ENCODE peak calls at places on chromosomes 1 and 21, in five cellular contexts. Z is H1, B is mesenchymal stem cell, F is IMR-90, U is trophoblast cell. I is an unnamed sample.
A peak's percentile ranks its signal among the peaks of the same experiment; 100 is the strongest.

GRCh38 chr1:47686731-47687617 is 249.1 kb downstream of the FOXD2 start:
- DNase-seq in F (no peak), B (no peak), U (no peak), Z (no peak), I (no peak)

GRCh38 chr1:81730881-81731280 is 69.9 kb upstream of the ADGRL2 start:
- DNase-seq in U (no peak), Z (no peak), B (no peak), F (no peak), I (no peak)

GRCh38 chr1:32878183-32878582 is 7.5 kb upstream of the FNDC5 start:
- DNase-seq in U (peak; percentile 58), F (peak; percentile 30), B (no peak), Z (no peak), I (no peak)

GRCh38 chr1:24383381-24383940 is 30.1 kb downstream of the STPG1 start:
- DNase-seq in Z (no peak), B (no peak), F (no peak), U (no peak), I (no peak)

GRCh38 chr1:32695098-32695904 is 7.3 kb downstream of the SYNC start:
- DNase-seq in F (peak; percentile 65), U (peak; percentile 11), B (peak; percentile 64), Z (no peak), I (no peak)

GRCh38 chr1:169087876-169088275 is 18.6 kb upstream of the ATP1B1 start:
- DNase-seq in Z (no peak), U (no peak), F (no peak), B (peak; percentile 23), I (no peak)

GRCh38 chr21:29332461-29333354 is 34.0 kb downstream of the BACH1 start:
- DNase-seq in B (peak; percentile 83), U (no peak), F (peak; percentile 77), Z (no peak), I (no peak)

GRCh38 chr1:38029725-38030511 is 16.7 kb downstream of the POU3F1 start:
- DNase-seq in B (peak; percentile 88), F (peak; percentile 62), Z (no peak), U (no peak), I (no peak)

GRCh38 chr1:116360435-116361173 is 12.4 kb upstream of the ATP1A1 start:
- DNase-seq in Z (no peak), U (no peak), B (peak; percentile 27), F (peak; percentile 17), I (no peak)

GRCh38 chr1:118335372-118335771 is 150.3 kb upstream of the SPAG17 start:
- DNase-seq in Z (no peak), B (no peak), U (no peak), F (peak; percentile 27), I (no peak)

GRCh38 chr1:176164014-176164678 is 42.9 kb downstream of the COP1 start:
- DNase-seq in F (no peak), Z (no peak), B (no peak), U (no peak), I (no peak)

GRCh38 chr21:22965455-22966125 is 1967.4 kb downstream of the NCAM2 start:
- DNase-seq in Z (no peak), B (peak; percentile 5), F (no peak), U (no peak), I (no peak)

GRCh38 chr1:206685256-206685748 is 597 bp downstream of the MAPKAPK2 start:
- DNase-seq in Z (no peak), U (peak; percentile 19), F (peak; percentile 53), B (peak; percentile 49), I (peak; percentile 36)

GRCh38 chr1:57831624-57832023 is 407.8 kb upstream of the DAB1 start:
- DNase-seq in U (peak; percentile 29), F (no peak), Z (no peak), B (no peak), I (no peak)

GRCh38 chr1:27049607-27050006 is 37.0 kb upstream of the TENT5B start:
- DNase-seq in Z (no peak), F (no peak), B (no peak), U (no peak), I (no peak)

GRCh38 chr1:193062698-193063463 is 3.5 kb downstream of the RO60 start:
- DNase-seq in U (no peak), Z (no peak), B (no peak), F (no peak), I (no peak)

GRCh38 chr1:107547363-107548155 is 406.7 kb downstream of the NTNG1 start:
- DNase-seq in B (no peak), Z (no peak), F (no peak), U (peak; percentile 9), I (no peak)

GRCh38 chr1:208158640-208159541 is 85.3 kb downstream of the PLXNA2 start:
- DNase-seq in U (no peak), F (no peak), Z (no peak), B (no peak), I (no peak)

GRCh38 chr1:12610305-12610935 is 7.6 kb downstream of the DHRS3 start:
- DNase-seq in F (peak; percentile 67), U (no peak), B (no peak), Z (no peak), I (no peak)

GRCh38 chr1:158087320-158087927 is 93.3 kb upstream of the CD1D start:
- DNase-seq in B (peak; percentile 87), F (peak; percentile 77), U (no peak), Z (peak; percentile 63), I (peak; percentile 80)

GRCh38 chr1:153347856-153348255 is 785 bp downstream of the PGLYRP4 start:
- DNase-seq in U (no peak), F (no peak), Z (no peak), B (no peak), I (no peak)

GRCh38 chr1:1144843-1145546 is 28.7 kb upstream of the TTLL10 start:
- DNase-seq in F (no peak), B (no peak), Z (no peak), U (no peak), I (no peak)

GRCh38 chr1:198656500-198656932 is 17.7 kb downstream of the PTPRC start:
- DNase-seq in Z (no peak), B (no peak), U (peak; percentile 11), F (no peak), I (no peak)

GRCh38 chr1:171110485-171111340 is 20.0 kb downstream of the FMO3 start:
- DNase-seq in F (peak; percentile 75), Z (no peak), U (no peak), B (no peak), I (no peak)

DNA sequence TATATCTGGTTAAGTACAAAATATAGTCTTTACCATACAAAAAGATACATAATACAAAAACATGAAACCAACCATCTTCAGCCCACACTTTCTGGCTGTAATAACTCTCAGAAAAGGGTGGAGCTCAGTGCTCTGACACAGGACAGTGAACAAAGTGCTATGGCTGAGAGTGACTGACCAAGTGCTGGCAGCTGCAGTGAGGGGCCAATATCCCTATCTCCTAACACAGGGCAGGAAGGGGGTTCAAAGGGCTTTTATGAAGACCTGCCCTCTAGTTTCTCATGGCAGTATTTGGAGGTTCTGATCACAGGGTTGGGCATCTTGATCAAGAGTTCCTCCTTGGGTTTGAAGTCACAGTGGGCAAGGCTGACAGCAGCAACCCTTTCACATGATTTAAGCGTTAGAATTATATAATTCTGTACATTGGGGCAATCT is 3.9 kb downstream of the TXNIP start:
- DNase-seq in B (no peak), U (no peak), Z (no peak), F (no peak), I (no peak)
- H3K4me3 ChIP-seq in B (no peak overlapping the region), U (no peak overlapping the region), Z (no peak overlapping the region), F (no peak overlapping the region), I (no peak overlapping the region)

GRCh38 chr1:110337704-110338199 is 1.4 kb upstream of the RBM15 start:
- DNase-seq in F (no peak), B (no peak), U (no peak), Z (no peak), I (peak; percentile 38)

GRCh38 chr1:110338200-110339039 is 757 bp upstream of the RBM15 start:
- DNase-seq in B (no peak), F (no peak), Z (peak; percentile 97), U (peak; percentile 90), I (peak; percentile 100)

GRCh38 chr1:110339427-110340206 is 440 bp downstream of the RBM15 start:
- DNase-seq in B (peak; percentile 73), U (peak; percentile 47), Z (no peak), F (peak; percentile 54), I (no peak)

GRCh38 chr1:110340207-110340468 is 961 bp downstream of the RBM15 start:
- DNase-seq in U (no peak), F (no peak), B (no peak), Z (no peak), I (no peak)

GRCh38 chr1:110339040-110339426 is at the start of gene RBM15:
- DNase-seq in Z (peak; percentile 98), U (peak; percentile 100), B (peak; percentile 100), F (peak; percentile 100), I (peak; percentile 100)
- H4K91ac ChIP-seq in Z (peak within 1 kb of the TSS; percentile 78), U (peak within 1 kb of the TSS; percentile 97), B (peak within 1 kb of the TSS; percentile 91), F (peak within 1 kb of the TSS; percentile 97), I (no peak within 1 kb of the TSS)

GRCh38 chr1:39102537-39103320 is 76.6 kb downstream of the NDUFS5 start:
- DNase-seq in Z (no peak), F (peak; percentile 83), U (peak; percentile 27), B (peak; percentile 92), I (peak; percentile 63)
- H3K18ac ChIP-seq in Z (peak overlapping the region; percentile 76), F (peak overlapping the region; percentile 25), U (no peak overlapping the region), B (peak overlapping the region; percentile 91), I (no peak overlapping the region)

GRCh38 chr1:15948600-15949452 is 27.1 kb downstream of the ZBTB17 start:
- DNase-seq in Z (no peak), B (peak; percentile 98), F (peak; percentile 95), U (peak; percentile 59), I (no peak)
- H3K4me3 ChIP-seq in Z (no peak overlapping the region), B (no peak overlapping the region), F (peak overlapping the region; percentile 7), U (no peak overlapping the region), I (no peak overlapping the region)

DNA sequence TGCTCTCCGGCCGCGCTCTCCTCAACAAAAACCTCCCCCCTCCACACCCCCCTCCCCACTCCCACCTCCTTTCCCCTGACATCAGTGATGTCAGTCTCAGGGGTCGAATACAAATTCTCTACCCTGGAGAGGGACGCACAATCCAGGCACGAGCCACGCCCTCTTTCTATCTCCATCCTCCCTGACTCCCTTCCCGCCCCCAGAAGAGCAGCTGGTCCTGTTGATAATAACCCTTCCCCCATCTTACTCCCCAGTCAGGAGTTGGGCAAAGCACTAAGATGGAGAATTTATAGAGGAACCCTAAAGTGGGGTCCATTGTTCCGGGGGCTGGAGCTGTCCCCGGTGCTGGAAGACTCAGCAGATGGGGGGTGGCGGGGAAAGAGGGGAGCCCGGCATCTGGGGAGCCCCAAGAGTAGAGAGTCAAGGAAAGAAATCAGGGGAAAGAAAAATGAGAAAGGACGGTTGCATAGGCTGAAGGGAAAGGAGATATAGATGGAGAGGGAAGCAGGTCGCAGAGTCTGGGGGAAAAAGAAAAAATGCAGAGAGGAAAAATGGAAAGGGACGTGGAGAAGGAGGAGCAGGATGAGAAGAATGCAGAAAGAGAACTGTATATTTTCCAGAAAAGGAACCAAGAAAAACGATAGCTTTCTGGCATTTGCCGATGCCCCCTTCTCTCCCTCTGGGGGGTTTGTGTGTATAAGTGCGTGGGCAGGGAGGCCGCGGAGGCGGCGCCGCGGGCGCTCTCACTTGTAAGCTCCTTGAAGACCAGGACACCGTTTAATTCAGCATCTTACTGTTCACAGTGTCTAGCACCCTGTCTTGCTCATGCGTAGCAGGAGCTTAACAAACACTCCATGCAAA is at the start of gene CELF3:
- DNase-seq in B (peak; percentile 19), Z (no peak), F (no peak), U (no peak), I (peak; percentile 78)
- H4K91ac ChIP-seq in B (no peak within 1 kb of the TSS), Z (no peak within 1 kb of the TSS), F (no peak within 1 kb of the TSS), U (no peak within 1 kb of the TSS), I (no peak within 1 kb of the TSS)